ENCODE peak calls at places on chromosome 10, in six cellular contexts. O is HepG2, N is H1, A is endothelial cell of umbilical vein, F is GM12878, X is K562. Z is an unnamed sample.

GRCh38 chr10:12062754-12063482 is 5.8 kb upstream of the DHTKD1 start:
- DNase-seq in O (no peak), N (no peak), A (no peak), F (no peak), X (no peak), Z (no peak)

GRCh38 chr10:4685904-4686643 is 139.9 kb upstream of the AKR1E2 start:
- DNase-seq in O (no peak), N (no peak), A (no peak), F (no peak), X (no peak), Z (no peak)

GRCh38 chr10:14185501-14186045 is 145.2 kb downstream of the FRMD4A start:
- DNase-seq in O (peak; percentile 84), N (peak; percentile 64), A (peak; percentile 33), F (peak; percentile 86), X (peak; percentile 40), Z (peak; percentile 40)

GRCh38 chr10:96747734-96748550 is 27.6 kb upstream of the PIK3AP1 start:
- DNase-seq in O (peak; percentile 16), N (no peak), A (no peak), F (peak; percentile 97), X (no peak), Z (no peak)

GRCh38 chr10:62437696-62438095 is 63.5 kb downstream of the ZNF365 start:
- DNase-seq in O (peak; percentile 41), N (no peak), A (peak; percentile 73), F (no peak), X (peak; percentile 61), Z (peak; percentile 53)

GRCh38 chr10:111113238-111113960 is 36.6 kb downstream of the ADRA2A start:
- DNase-seq in O (no peak), N (no peak), A (no peak), F (no peak), X (no peak), Z (no peak)

GRCh38 chr10:110444009-110444347 is 53.7 kb upstream of the DUSP5 start:
- DNase-seq in O (no peak), N (no peak), A (no peak), F (no peak), X (no peak), Z (no peak)

GRCh38 chr10:78552261-78552811 is 516.4 kb upstream of the ZMIZ1 start:
- DNase-seq in O (no peak), N (no peak), A (no peak), F (no peak), X (no peak), Z (no peak)

GRCh38 chr10:7258948-7259523 is 151.8 kb downstream of the SFMBT2 start:
- DNase-seq in O (no peak), N (no peak), A (no peak), F (no peak), X (no peak), Z (no peak)

GRCh38 chr10:90998733-90999511 is 78.0 kb upstream of the ANKRD1 start:
- DNase-seq in O (no peak), N (no peak), A (no peak), F (no peak), X (no peak), Z (no peak)

GRCh38 chr10:63940277-63940972 is 419.2 kb downstream of the REEP3 start:
- DNase-seq in O (no peak), N (no peak), A (no peak), F (no peak), X (no peak), Z (no peak)

GRCh38 chr10:11270135-11270857 is 252.6 kb downstream of the CELF2 start:
- DNase-seq in O (peak; percentile 61), N (peak; percentile 95), A (peak; percentile 81), F (peak; percentile 60), X (peak; percentile 66), Z (peak; percentile 50)

GRCh38 chr10:8214587-8214986 is 160.1 kb downstream of the GATA3 start:
- DNase-seq in O (no peak), N (no peak), A (no peak), F (no peak), X (no peak), Z (no peak)

GRCh38 chr10:26733750-26734568 is 36.5 kb downstream of the PDSS1 start:
- DNase-seq in O (peak; percentile 97), N (no peak), A (no peak), F (no peak), X (no peak), Z (no peak)

GRCh38 chr10:129272171-129272570 is 194.9 kb upstream of the MGMT start:
- DNase-seq in O (no peak), N (no peak), A (peak; percentile 4), F (no peak), X (no peak), Z (no peak)

GRCh38 chr10:25059990-25060389 is 43.6 kb downstream of the THNSL1 start:
- DNase-seq in O (peak; percentile 87), N (no peak), A (peak; percentile 50), F (no peak), X (peak; percentile 37), Z (peak; percentile 79)

GRCh38 chr10:5575144-5575481 is 50.4 kb downstream of the CALML3 start:
- DNase-seq in O (no peak), N (no peak), A (no peak), F (no peak), X (no peak), Z (no peak)

GRCh38 chr10:49115015-49115795 is at the start of gene VSTM4:
- DNase-seq in O (no peak), N (peak; percentile 68), A (peak; percentile 20), F (no peak), X (peak; percentile 95), Z (no peak)

GRCh38 chr10:103820101-103821062 is 35.0 kb downstream of the SH3PXD2A start:
- DNase-seq in O (no peak), N (no peak), A (peak; percentile 57), F (no peak), X (no peak), Z (no peak)

GRCh38 chr10:72175166-72175565 is 40.6 kb upstream of the ANAPC16 start:
- DNase-seq in O (no peak), N (no peak), A (peak; percentile 60), F (peak; percentile 34), X (no peak), Z (no peak)

GRCh38 chr10:44988957-44989620 is 10.5 kb upstream of the DEPP1 start:
- DNase-seq in O (no peak), N (peak; percentile 36), A (no peak), F (no peak), X (no peak), Z (no peak)

GRCh38 chr10:100483876-100484666 is 21.3 kb downstream of the WNT8B start:
- DNase-seq in O (no peak), N (no peak), A (no peak), F (no peak), X (no peak), Z (no peak)

GRCh38 chr10:100482834-100483185 is 20.0 kb downstream of the WNT8B start:
- DNase-seq in O (no peak), N (no peak), A (no peak), F (no peak), X (no peak), Z (no peak)

GRCh38 chr10:100487529-100487928 is 24.7 kb downstream of the WNT8B start:
- DNase-seq in O (no peak), N (no peak), A (no peak), F (no peak), X (no peak), Z (no peak)

GRCh38 chr10:100485336-100485735 is 22.5 kb downstream of the WNT8B start:
- DNase-seq in O (no peak), N (peak; percentile 64), A (peak; percentile 48), F (no peak), X (no peak), Z (no peak)

DNA sequence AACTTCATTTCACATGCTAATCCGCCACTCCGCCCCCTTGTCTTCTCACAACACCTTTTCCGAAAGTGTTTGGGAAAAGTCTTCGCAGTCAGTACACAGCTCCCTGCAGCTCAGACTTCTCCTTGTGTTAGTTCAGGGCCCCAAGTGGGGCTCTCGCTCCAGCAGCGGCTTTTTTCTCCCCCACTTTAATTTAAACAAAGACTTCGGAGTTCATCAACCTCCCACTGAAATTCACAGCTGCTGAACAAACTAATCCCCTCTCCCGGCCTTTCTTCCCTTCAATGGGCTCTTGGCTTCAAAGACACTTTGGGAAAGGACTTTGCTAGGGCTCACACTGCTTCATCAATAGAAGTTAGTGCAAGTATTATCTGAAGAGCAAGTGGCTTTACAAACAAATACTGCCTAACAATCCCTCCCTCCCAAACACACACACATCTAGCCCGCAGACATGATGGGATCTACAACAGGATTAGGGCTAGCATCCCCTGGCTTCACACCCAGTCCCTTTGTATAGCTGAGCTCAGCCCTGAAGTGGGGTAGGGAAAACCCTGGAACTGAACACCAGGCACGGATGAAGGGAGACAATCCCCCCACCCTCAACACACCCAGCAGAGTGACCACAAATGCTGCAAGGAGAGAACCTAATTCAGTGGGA is 23.2 kb downstream of the WNT8B start:
- DNase-seq in O (no peak), N (peak; percentile 54), A (no peak), F (no peak), X (no peak), Z (no peak)
- TF ChIP-seq EZH2 in O (no peak), N (no peak), A (no peak), F (no peak), X (no peak), Z (no peak)

GRCh38 chr10:31121074-31121685 is 89.5 kb upstream of the ZNF438 start:
- DNase-seq in O (no peak), N (peak; percentile 14), A (no peak), F (no peak), X (no peak), Z (no peak)
- TF ChIP-seq MAX in O (no peak), N (no peak), A (no peak), F (no peak), X (no peak), Z (no peak)

DNA sequence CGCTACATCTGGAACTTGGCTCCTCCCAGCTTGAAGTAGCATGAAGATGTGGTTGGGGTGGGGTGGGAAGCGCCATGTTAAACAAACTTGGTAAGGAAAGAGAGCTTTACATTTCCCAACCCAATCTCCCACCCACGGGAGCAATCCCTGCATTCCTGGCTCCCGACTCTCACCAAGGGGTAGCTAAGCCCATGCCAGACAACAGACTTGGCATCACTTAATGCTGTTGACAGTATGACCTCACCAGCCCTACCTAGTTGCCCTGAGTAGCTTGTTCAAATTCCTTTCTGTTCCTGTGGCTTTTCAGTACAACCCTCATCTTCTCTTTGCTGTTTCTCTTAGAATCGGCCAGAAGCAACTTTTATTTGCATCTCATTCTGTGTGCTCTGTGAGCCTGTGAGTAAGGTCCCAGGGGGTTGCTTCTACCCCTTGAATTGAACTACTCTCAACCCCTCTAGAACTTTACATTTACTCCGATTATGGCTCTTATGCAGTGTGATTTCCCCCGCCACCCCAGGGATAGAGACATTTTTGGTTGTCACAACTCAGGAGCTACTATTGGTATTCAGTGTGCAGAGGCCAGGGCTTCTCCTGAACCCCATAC is 211.5 kb downstream of the SEC23IP start:
- DNase-seq in O (no peak), N (no peak), A (no peak), F (no peak), X (no peak), Z (no peak)
- TF ChIP-seq EZH2 in O (no peak), N (no peak), A (no peak), F (no peak), X (no peak), Z (no peak)

DNA sequence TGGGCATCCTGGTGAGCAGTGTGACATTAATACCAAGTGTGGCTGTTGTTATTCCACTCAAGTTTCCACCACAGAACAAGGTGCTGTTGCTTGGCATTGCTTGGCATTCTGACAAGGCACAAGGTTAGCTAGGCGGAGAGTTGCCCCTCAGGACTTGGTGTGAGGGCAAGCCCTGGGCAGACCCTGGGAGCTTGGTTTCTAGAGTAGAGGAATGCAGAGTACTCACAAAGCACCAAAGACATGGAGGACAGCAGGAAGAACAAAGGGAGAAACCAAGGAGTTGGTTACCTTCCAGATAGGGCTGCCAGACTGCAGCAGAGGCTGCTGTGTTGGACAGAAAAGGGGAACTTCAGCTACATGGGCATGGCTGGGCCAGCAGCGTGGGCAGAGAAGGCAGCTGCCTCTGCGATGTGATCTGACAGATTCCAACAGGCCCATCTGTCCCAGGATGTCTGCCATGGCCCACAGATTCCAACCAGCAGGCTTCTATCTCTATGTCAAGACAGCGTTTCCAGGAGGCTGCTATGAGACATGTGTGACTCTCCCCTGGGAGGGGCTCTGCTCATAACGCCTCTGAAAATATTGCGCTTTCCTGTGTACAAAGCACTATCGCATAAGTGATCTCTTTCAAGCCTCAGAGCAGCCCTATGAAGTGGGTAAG is 1.8 kb downstream of the GOLGA7B start:
- DNase-seq in O (no peak), N (no peak), A (no peak), F (no peak), X (no peak), Z (no peak)
- TF ChIP-seq MAX in O (no peak), N (no peak), A (no peak), F (no peak), X (no peak), Z (no peak)